ENCODE peak calls at places on chromosomes 1 and 21, in five cellular contexts. One of them, this sample, is unnamed.

GRCh38 chr21:35366348-35367085 is 317.4 kb upstream of the RUNX1 start:
- DNase-seq in hepatocyte: peak
- DNase-seq in PC-3: no peak
- DNase-seq in lung: no peak
- DNase-seq in endodermal cell: no peak
- DNase-seq in this sample: no peak

GRCh38 chr1:247212914-247213617 is 41.2 kb upstream of the ZNF124 start:
- DNase-seq in PC-3: no peak
- DNase-seq in endodermal cell: no peak
- DNase-seq in hepatocyte: no peak
- DNase-seq in lung: no peak
- DNase-seq in this sample: no peak

GRCh38 chr21:24969068-24969467 is 638.2 kb downstream of the MRPL39 start:
- DNase-seq in hepatocyte: no peak
- DNase-seq in endodermal cell: no peak
- DNase-seq in PC-3: no peak
- DNase-seq in lung: no peak
- DNase-seq in this sample: no peak

GRCh38 chr1:78005755-78006154 is 1.0 kb downstream of the DNAJB4 start:
- DNase-seq in PC-3: peak
- DNase-seq in hepatocyte: peak
- DNase-seq in lung: no peak
- DNase-seq in endodermal cell: no peak
- DNase-seq in this sample: peak

GRCh38 chr1:75708910-75709309 is 15.6 kb upstream of the ACADM start:
- DNase-seq in endodermal cell: no peak
- DNase-seq in lung: no peak
- DNase-seq in PC-3: peak
- DNase-seq in hepatocyte: no peak
- DNase-seq in this sample: no peak

GRCh38 chr21:35020446-35020845 is 28.7 kb downstream of the RUNX1 start:
- DNase-seq in hepatocyte: no peak
- DNase-seq in PC-3: no peak
- DNase-seq in endodermal cell: peak
- DNase-seq in lung: no peak
- DNase-seq in this sample: no peak

GRCh38 chr1:72724951-72725863 is 442.9 kb upstream of the NEGR1 start:
- DNase-seq in lung: no peak
- DNase-seq in PC-3: peak
- DNase-seq in endodermal cell: peak
- DNase-seq in hepatocyte: peak
- DNase-seq in this sample: no peak

GRCh38 chr1:90512441-90512840 is 204.7 kb downstream of the BARHL2 start:
- DNase-seq in lung: no peak
- DNase-seq in endodermal cell: no peak
- DNase-seq in hepatocyte: no peak
- DNase-seq in PC-3: peak
- DNase-seq in this sample: no peak

GRCh38 chr1:21497466-21498061 is 11.7 kb upstream of the ALPL start:
- DNase-seq in PC-3: no peak
- DNase-seq in lung: no peak
- DNase-seq in endodermal cell: peak
- DNase-seq in hepatocyte: no peak
- DNase-seq in this sample: no peak

GRCh38 chr1:57252597-57253306 is 171.1 kb downstream of the DAB1 start:
- DNase-seq in endodermal cell: peak
- DNase-seq in hepatocyte: no peak
- DNase-seq in PC-3: no peak
- DNase-seq in lung: no peak
- DNase-seq in this sample: no peak

GRCh38 chr21:38780879-38781278 is 24.9 kb upstream of the ETS2 start:
- DNase-seq in hepatocyte: no peak
- DNase-seq in lung: no peak
- DNase-seq in PC-3: no peak
- DNase-seq in endodermal cell: no peak
- DNase-seq in this sample: no peak

GRCh38 chr1:61434276-61434675 is 290.7 kb downstream of the TM2D1 start:
- DNase-seq in endodermal cell: no peak
- DNase-seq in lung: no peak
- DNase-seq in PC-3: peak
- DNase-seq in hepatocyte: no peak
- DNase-seq in this sample: no peak

GRCh38 chr1:61435226-61435625 is 289.7 kb downstream of the TM2D1 start:
- DNase-seq in PC-3: no peak
- DNase-seq in endodermal cell: no peak
- DNase-seq in lung: no peak
- DNase-seq in hepatocyte: no peak
- DNase-seq in this sample: no peak

GRCh38 chr1:61433646-61434045 is 291.3 kb downstream of the TM2D1 start:
- DNase-seq in lung: no peak
- DNase-seq in endodermal cell: no peak
- DNase-seq in PC-3: no peak
- DNase-seq in hepatocyte: no peak
- DNase-seq in this sample: no peak

GRCh38 chr1:61436016-61436415 is 288.9 kb downstream of the TM2D1 start:
- DNase-seq in PC-3: peak
- DNase-seq in endodermal cell: no peak
- DNase-seq in lung: no peak
- DNase-seq in hepatocyte: no peak
- DNase-seq in this sample: no peak

GRCh38 chr1:61436491-61437120 is 288.3 kb downstream of the TM2D1 start:
- DNase-seq in lung: no peak
- DNase-seq in hepatocyte: no peak
- DNase-seq in PC-3: no peak
- DNase-seq in endodermal cell: peak
- DNase-seq in this sample: no peak
- H3K27ac ChIP-seq in lung: peak
- H3K27ac ChIP-seq in hepatocyte: peak
- H3K27ac ChIP-seq in PC-3: no peak
- H3K27ac ChIP-seq in endodermal cell: no peak
- H3K27ac ChIP-seq in this sample: no peak

GRCh38 chr1:3141836-3142235 is 72.8 kb downstream of the PRDM16 start:
- DNase-seq in hepatocyte: no peak
- DNase-seq in lung: no peak
- DNase-seq in endodermal cell: no peak
- DNase-seq in PC-3: no peak
- DNase-seq in this sample: no peak

GRCh38 chr1:3137111-3138100 is 68.4 kb downstream of the PRDM16 start:
- DNase-seq in endodermal cell: no peak
- DNase-seq in PC-3: no peak
- DNase-seq in lung: no peak
- DNase-seq in hepatocyte: no peak
- DNase-seq in this sample: no peak

GRCh38 chr1:3138623-3139151 is 69.7 kb downstream of the PRDM16 start:
- DNase-seq in PC-3: no peak
- DNase-seq in lung: no peak
- DNase-seq in hepatocyte: no peak
- DNase-seq in endodermal cell: no peak
- DNase-seq in this sample: no peak

GRCh38 chr1:3139871-3140837 is 71.2 kb downstream of the PRDM16 start:
- DNase-seq in PC-3: no peak
- DNase-seq in hepatocyte: no peak
- DNase-seq in lung: no peak
- DNase-seq in endodermal cell: no peak
- DNase-seq in this sample: no peak

GRCh38 chr1:3139451-3139852 is 70.4 kb downstream of the PRDM16 start:
- DNase-seq in PC-3: no peak
- DNase-seq in lung: no peak
- DNase-seq in hepatocyte: no peak
- DNase-seq in endodermal cell: no peak
- DNase-seq in this sample: no peak
- H3K4me3 ChIP-seq in PC-3: no peak
- H3K4me3 ChIP-seq in lung: no peak
- H3K4me3 ChIP-seq in hepatocyte: no peak
- H3K4me3 ChIP-seq in endodermal cell: no peak
- H3K4me3 ChIP-seq in this sample: no peak

GRCh38 chr1:153443486-153443885 is 17.0 kb downstream of the S100A7 start:
- DNase-seq in PC-3: no peak
- DNase-seq in endodermal cell: no peak
- DNase-seq in hepatocyte: no peak
- DNase-seq in lung: no peak
- DNase-seq in this sample: no peak

GRCh38 chr1:153444078-153444477 is 16.4 kb downstream of the S100A7 start:
- DNase-seq in hepatocyte: no peak
- DNase-seq in lung: no peak
- DNase-seq in PC-3: no peak
- DNase-seq in endodermal cell: no peak
- DNase-seq in this sample: no peak

GRCh38 chr1:153447498-153448170 is 12.8 kb downstream of the S100A7 start:
- DNase-seq in PC-3: peak
- DNase-seq in hepatocyte: no peak
- DNase-seq in lung: no peak
- DNase-seq in endodermal cell: no peak
- DNase-seq in this sample: no peak
- H3K27ac ChIP-seq in PC-3: peak
- H3K27ac ChIP-seq in hepatocyte: no peak
- H3K27ac ChIP-seq in lung: no peak
- H3K27ac ChIP-seq in endodermal cell: no peak
- H3K27ac ChIP-seq in this sample: no peak

GRCh38 chr1:226549094-226549936 is 751 bp downstream of the STUM start:
- DNase-seq in hepatocyte: peak
- DNase-seq in lung: no peak
- DNase-seq in PC-3: peak
- DNase-seq in endodermal cell: peak
- DNase-seq in this sample: no peak
- H3K4me3 ChIP-seq in hepatocyte: peak
- H3K4me3 ChIP-seq in lung: peak
- H3K4me3 ChIP-seq in PC-3: peak
- H3K4me3 ChIP-seq in endodermal cell: peak
- H3K4me3 ChIP-seq in this sample: peak

GRCh38 chr1:221100196-221100950 is 221.1 kb downstream of the HLX start:
- DNase-seq in PC-3: peak
- DNase-seq in endodermal cell: no peak
- DNase-seq in hepatocyte: peak
- DNase-seq in lung: no peak
- DNase-seq in this sample: no peak
- H3K27ac ChIP-seq in PC-3: peak
- H3K27ac ChIP-seq in endodermal cell: no peak
- H3K27ac ChIP-seq in hepatocyte: no peak
- H3K27ac ChIP-seq in lung: peak
- H3K27ac ChIP-seq in this sample: no peak

This sample was measured in SJSA1.